ENCODE peak calls at places on chromosomes 6 and 20, in six cellular contexts. S, L, N, W, B and O are unnamed samples.

GRCh38 chr6:157449610-157450009 is 68.6 kb downstream of the ZDHHC14 start:
- DNase-seq in L (no peak), S (no peak), B (no peak), W (no peak), N (no peak), O (no peak)

GRCh38 chr6:148272084-148272483 is 70.6 kb upstream of the SASH1 start:
- DNase-seq in B (no peak), S (no peak), N (no peak), L (no peak), W (no peak), O (no peak)

GRCh38 chr6:25829375-25829774 is 2.5 kb downstream of the SLC17A1 start:
- DNase-seq in S (no peak), B (no peak), L (no peak), W (no peak), N (peak; percentile 18), O (no peak)

GRCh38 chr20:63873477-63873971 is 8.5 kb downstream of the TPD52L2 start:
- DNase-seq in N (no peak), S (no peak), W (no peak), B (peak; percentile 53), L (no peak), O (no peak)

GRCh38 chr6:161091972-161092701 is 100.6 kb downstream of the MAP3K4 start:
- DNase-seq in B (no peak), N (no peak), S (no peak), L (no peak), W (no peak), O (no peak)

GRCh38 chr6:85460951-85461805 is 11.3 kb downstream of the NT5E start:
- DNase-seq in S (no peak), L (no peak), N (peak; percentile 46), B (no peak), W (no peak), O (peak; percentile 93)

GRCh38 chr20:46699651-46700359 is 9.6 kb upstream of the SLC2A10 start:
- DNase-seq in W (no peak), N (no peak), S (no peak), L (no peak), B (no peak), O (no peak)

GRCh38 chr6:36633915-36634314 is 39.8 kb downstream of the SRSF3 start:
- DNase-seq in W (no peak), B (peak; percentile 77), S (no peak), L (no peak), N (no peak), O (no peak)

GRCh38 chr6:158408552-158409130 is 96.4 kb downstream of the TULP4 start:
- DNase-seq in L (no peak), B (peak; percentile 79), N (no peak), S (peak; percentile 85), W (no peak), O (no peak)

GRCh38 chr20:61953037-61953788 is 112.5 kb downstream of the TAF4 start:
- DNase-seq in W (no peak), S (peak; percentile 61), N (no peak), L (no peak), B (no peak), O (no peak)

GRCh38 chr20:46293084-46293483 is 15.2 kb downstream of the CDH22 start:
- DNase-seq in N (no peak), B (no peak), W (no peak), L (peak; percentile 37), S (no peak), O (peak; percentile 33)

GRCh38 chr6:124551711-124552233 is 410.5 kb upstream of the RNF217 start:
- DNase-seq in N (no peak), S (no peak), B (no peak), L (no peak), W (no peak), O (peak; percentile 7)

GRCh38 chr6:40545954-40546353 is 41.2 kb downstream of the LRFN2 start:
- DNase-seq in S (no peak), W (no peak), B (no peak), N (no peak), L (no peak), O (no peak)

GRCh38 chr6:73694711-73695411 is 1.1 kb upstream of the CD109 start:
- DNase-seq in S (no peak), N (no peak), B (no peak), W (no peak), L (peak; percentile 38), O (no peak)

GRCh38 chr20:8545212-8545611 is 413.1 kb downstream of the PLCB1 start:
- DNase-seq in W (no peak), S (no peak), L (no peak), B (no peak), N (no peak), O (no peak)

GRCh38 chr20:56343861-56344381 is 14.9 kb upstream of the FAM210B start:
- DNase-seq in N (peak; percentile 81), S (peak; percentile 83), L (no peak), W (peak; percentile 17), B (peak; percentile 57), O (peak; percentile 59)

GRCh38 chr20:33443006-33443511 is 504 bp downstream of the SNTA1 start:
- DNase-seq in N (no peak), W (peak; percentile 17), L (no peak), S (peak; percentile 83), B (peak; percentile 68), O (peak; percentile 22)

GRCh38 chr6:44452725-44453124 is 65.2 kb downstream of the CDC5L start:
- DNase-seq in S (no peak), N (no peak), W (no peak), L (no peak), B (no peak), O (no peak)

GRCh38 chr20:47509104-47509661 is 7.5 kb downstream of the NCOA3 start:
- DNase-seq in N (no peak), L (no peak), W (no peak), B (no peak), S (no peak), O (no peak)

GRCh38 chr6:155194399-155194798 is 69.4 kb upstream of the CLDN20 start:
- DNase-seq in W (no peak), B (no peak), N (no peak), S (no peak), L (no peak), O (no peak)

GRCh38 chr6:156513504-156513903 is 263.7 kb upstream of the ARID1B start:
- DNase-seq in N (peak; percentile 26), W (no peak), B (no peak), S (no peak), L (no peak), O (no peak)

GRCh38 chr20:62258499-62259293 is 20.4 kb downstream of the OSBPL2 start:
- DNase-seq in L (no peak), W (no peak), B (peak; percentile 63), S (peak; percentile 91), N (no peak), O (no peak)

GRCh38 chr20:48638546-48638945 is 189.3 kb downstream of the PREX1 start:
- DNase-seq in N (no peak), B (no peak), L (no peak), S (no peak), W (no peak), O (no peak)

GRCh38 chr6:105270511-105270910 is 90.7 kb upstream of the POPDC3 start:
- DNase-seq in L (no peak), B (no peak), W (no peak), S (no peak), N (no peak), O (no peak)

GRCh38 chr6:25366785-25367657 is 87.8 kb downstream of the CARMIL1 start:
- DNase-seq in B (no peak), W (no peak), S (no peak), L (no peak), N (peak; percentile 30), O (peak; percentile 82)

GRCh38 chr6:42093582-42094329 is 43.4 kb downstream of the TAF8 start:
- DNase-seq in N (no peak), S (no peak), W (no peak), B (peak; percentile 63), L (no peak), O (no peak)